ENCODE peak calls at places on chromosomes 5 and 9, in six cellular contexts. B, U, V, R, Q and Y are unnamed samples.

GRCh38 chr5:142717582-142718215 is 31.8 kb upstream of the FGF1 start:
- DNase-seq in Q (peak), R (no peak), B (no peak), V (peak), U (no peak), Y (no peak)

GRCh38 chr9:2116073-2116472 is 100.9 kb downstream of the SMARCA2 start:
- DNase-seq in U (no peak), V (peak), Q (no peak), B (no peak), R (no peak), Y (no peak)

GRCh38 chr9:81562221-81563019 is 126.9 kb downstream of the TLE1 start:
- DNase-seq in U (no peak), B (no peak), R (peak), Q (no peak), V (no peak), Y (peak)

GRCh38 chr9:77953590-77953989 is 78.0 kb downstream of the GNAQ start:
- DNase-seq in Q (no peak), V (peak), U (no peak), R (no peak), B (no peak), Y (no peak)

GRCh38 chr5:140043508-140043872 is 391 bp upstream of the NRG2 start:
- DNase-seq in B (no peak), U (no peak), V (no peak), Q (no peak), R (no peak), Y (no peak)

GRCh38 chr9:133715866-133716563 is 22.1 kb downstream of the SARDH start:
- DNase-seq in V (peak), Q (peak), R (no peak), B (no peak), U (no peak), Y (peak)

GRCh38 chr5:68450245-68450852 is 234.8 kb downstream of the PIK3R1 start:
- DNase-seq in B (no peak), R (no peak), Q (no peak), V (no peak), U (no peak), Y (no peak)

GRCh38 chr9:132973713-132974112 is 4.8 kb upstream of the GFI1B start:
- DNase-seq in Q (no peak), V (peak), B (no peak), R (no peak), U (no peak), Y (no peak)

GRCh38 chr9:88953401-88954029 is 37.8 kb upstream of the S1PR3 start:
- DNase-seq in R (no peak), Q (no peak), B (no peak), V (no peak), U (no peak), Y (no peak)